ENCODE peak calls at places on chromosome 19, in nine cellular contexts. P, Y, S, G, A, J, M, V and B are unnamed samples.
A peak's percentile ranks its signal among the peaks of the same experiment; 100 is the strongest.

GRCh38 chr19:46993622-46994021 is 26.0 kb upstream of the NPAS1 start:
- DNase-seq in P (no peak), Y (no peak), S (peak; percentile 60), G (no peak), A (no peak), J (no peak), M (no peak), V (no peak), B (no peak)

GRCh38 chr19:6709549-6709948 is 10.9 kb downstream of the C3 start:
- DNase-seq in P (no peak), Y (no peak), S (peak; percentile 11), G (no peak), A (no peak), J (no peak), M (no peak), V (no peak), B (no peak)

GRCh38 chr19:50325310-50326100 is 3.7 kb downstream of the KCNC3 start:
- DNase-seq in P (peak; percentile 56), Y (peak; percentile 85), S (no peak), G (peak; percentile 78), A (peak; percentile 34), J (no peak), M (peak; percentile 94), V (peak; percentile 42), B (peak; percentile 34)

GRCh38 chr19:6273701-6274601 is 5.8 kb downstream of the MLLT1 start:
- DNase-seq in P (no peak), Y (no peak), S (peak; percentile 80), G (no peak), A (peak; percentile 97), J (peak; percentile 37), M (peak; percentile 38), V (peak; percentile 96), B (peak; percentile 32)

GRCh38 chr19:10533656-10534386 is 9.9 kb upstream of the ATG4D start:
- DNase-seq in P (no peak), Y (no peak), S (no peak), G (no peak), A (peak; percentile 98), J (no peak), M (no peak), V (peak; percentile 86), B (no peak)

GRCh38 chr19:16714702-16715294 is 4.8 kb upstream of the NWD1 start:
- DNase-seq in P (peak; percentile 11), Y (peak; percentile 45), S (peak; percentile 28), G (peak; percentile 73), A (peak; percentile 46), J (peak; percentile 42), M (peak; percentile 68), V (peak; percentile 47), B (peak; percentile 50)

GRCh38 chr19:57850553-57851017 is 926 bp downstream of the ZNF587 start:
- DNase-seq in P (no peak), Y (peak; percentile 46), S (no peak), G (no peak), A (peak; percentile 27), J (no peak), M (peak; percentile 2), V (peak; percentile 53), B (no peak)

GRCh38 chr19:58578430-58578925 is 5.3 kb upstream of the MZF1 start:
- DNase-seq in P (no peak), Y (no peak), S (peak; percentile 11), G (no peak), A (no peak), J (no peak), M (no peak), V (no peak), B (no peak)

GRCh38 chr19:13463296-13463695 is 43.0 kb downstream of the CACNA1A start:
- DNase-seq in P (no peak), Y (peak; percentile 7), S (no peak), G (no peak), A (peak; percentile 26), J (no peak), M (peak; percentile 85), V (peak; percentile 11), B (no peak)

GRCh38 chr19:17775991-17776803 is 18.7 kb upstream of the B3GNT3 start:
- DNase-seq in P (no peak), Y (no peak), S (no peak), G (no peak), A (no peak), J (no peak), M (no peak), V (no peak), B (no peak)

GRCh38 chr19:42276821-42277220 is 7.8 kb downstream of the CIC start:
- DNase-seq in P (no peak), Y (peak; percentile 65), S (no peak), G (no peak), A (peak; percentile 79), J (no peak), M (no peak), V (peak; percentile 65), B (no peak)

GRCh38 chr19:41575998-41576397 is at the start of gene CEACAM21:
- DNase-seq in P (no peak), Y (peak; percentile 65), S (no peak), G (peak; percentile 8), A (peak; percentile 13), J (peak; percentile 32), M (no peak), V (no peak), B (no peak)

GRCh38 chr19:49836176-49837008 is 14.6 kb upstream of the PTOV1 start:
- DNase-seq in P (no peak), Y (no peak), S (no peak), G (no peak), A (no peak), J (no peak), M (no peak), V (no peak), B (no peak)

GRCh38 chr19:8611890-8612806 is 1.6 kb upstream of the ADAMTS10 start:
- DNase-seq in P (no peak), Y (no peak), S (peak; percentile 68), G (no peak), A (peak; percentile 76), J (no peak), M (no peak), V (peak; percentile 40), B (no peak)

GRCh38 chr19:16649734-16650133 is 10.2 kb downstream of the SMIM7 start:
- DNase-seq in P (no peak), Y (no peak), S (no peak), G (peak; percentile 64), A (no peak), J (no peak), M (no peak), V (no peak), B (no peak)

GRCh38 chr19:51365211-51366049 is 758 bp downstream of the ETFB start:
- DNase-seq in P (no peak), Y (peak; percentile 48), S (no peak), G (peak; percentile 47), A (peak; percentile 55), J (no peak), M (no peak), V (peak; percentile 45), B (no peak)

GRCh38 chr19:4624733-4625362 is 14.5 kb upstream of the TNFAIP8L1 start:
- DNase-seq in P (no peak), Y (no peak), S (no peak), G (peak; percentile 53), A (peak; percentile 28), J (no peak), M (peak; percentile 30), V (peak; percentile 39), B (no peak)

GRCh38 chr19:42424345-42424707 is 2.9 kb downstream of the LIPE start:
- DNase-seq in P (no peak), Y (no peak), S (no peak), G (no peak), A (no peak), J (no peak), M (no peak), V (no peak), B (no peak)

GRCh38 chr19:58460039-58460438 is 6.8 kb upstream of the ZNF324 start:
- DNase-seq in P (no peak), Y (no peak), S (no peak), G (no peak), A (no peak), J (no peak), M (no peak), V (no peak), B (no peak)

GRCh38 chr19:6424190-6424938 is at the start of gene KHSRP:
- DNase-seq in P (no peak), Y (peak; percentile 52), S (peak; percentile 58), G (no peak), A (peak; percentile 7), J (no peak), M (peak; percentile 44), V (peak; percentile 13), B (no peak)

GRCh38 chr19:51098366-51099069 is 9.7 kb downstream of the CTU1 start:
- DNase-seq in P (no peak), Y (peak; percentile 73), S (peak; percentile 66), G (no peak), A (no peak), J (no peak), M (no peak), V (no peak), B (no peak)

GRCh38 chr19:13718733-13719132 is 45.6 kb upstream of the MRI1 start:
- DNase-seq in P (no peak), Y (no peak), S (no peak), G (peak; percentile 90), A (peak; percentile 79), J (peak; percentile 58), M (no peak), V (peak; percentile 77), B (peak; percentile 74)

GRCh38 chr19:57559008-57559403 is 657 bp downstream of the ZNF550 start:
- DNase-seq in P (no peak), Y (peak; percentile 23), S (no peak), G (no peak), A (peak; percentile 40), J (no peak), M (peak; percentile 23), V (peak; percentile 48), B (no peak)

GRCh38 chr19:45515807-45516401 is 8.6 kb downstream of the VASP start:
- DNase-seq in P (no peak), Y (no peak), S (no peak), G (no peak), A (no peak), J (no peak), M (no peak), V (no peak), B (no peak)

GRCh38 chr19:10836478-10837325 is 690 bp upstream of the TMED1 start:
- DNase-seq in P (peak; percentile 63), Y (peak; percentile 95), S (peak; percentile 90), G (peak; percentile 91), A (no peak), J (peak; percentile 81), M (peak; percentile 32), V (no peak), B (peak; percentile 88)

GRCh38 chr19:6161271-6161850 is 25.9 kb downstream of the ACSBG2 start:
- DNase-seq in P (no peak), Y (peak; percentile 90), S (no peak), G (peak; percentile 45), A (no peak), J (no peak), M (peak; percentile 17), V (peak; percentile 6), B (no peak)

GRCh38 chr19:56269348-56269747 is 3.2 kb upstream of the EDDM13 start:
- DNase-seq in P (no peak), Y (no peak), S (no peak), G (no peak), A (no peak), J (no peak), M (no peak), V (no peak), B (no peak)

GRCh38 chr19:33772858-33773180 is 23.9 kb upstream of the KCTD15 start:
- DNase-seq in P (no peak), Y (no peak), S (no peak), G (no peak), A (no peak), J (no peak), M (no peak), V (no peak), B (no peak)